ENCODE peak calls at places on chromosomes 16 and 17, in ten cellular contexts. S, K, J, M, T, E, N, Q, D and Y are unnamed samples.

GRCh38 chr16:49352923-49353322 is 20.7 kb upstream of the C16orf78 start:
- DNase-seq in S (no peak), K (no peak), J (no peak), M (no peak), T (no peak), E (no peak), N (no peak), Q (no peak), D (no peak), Y (no peak)

GRCh38 chr16:17483266-17483864 is 12.6 kb upstream of the XYLT1 start:
- DNase-seq in S (no peak), K (no peak), J (no peak), M (no peak), T (no peak), E (no peak), N (no peak), Q (peak), D (no peak), Y (no peak)

GRCh38 chr17:74433421-74434121 is 1.7 kb downstream of the GPRC5C start:
- DNase-seq in S (no peak), K (no peak), J (no peak), M (no peak), T (no peak), E (no peak), N (no peak), Q (no peak), D (no peak), Y (peak)

GRCh38 chr16:57315401-57315800 is 30.9 kb upstream of the PLLP start:
- DNase-seq in S (no peak), K (no peak), J (no peak), M (no peak), T (no peak), E (no peak), N (peak), Q (no peak), D (no peak), Y (peak)

GRCh38 chr16:79595916-79596450 is 4.6 kb downstream of the MAF start:
- DNase-seq in S (no peak), K (no peak), J (no peak), M (no peak), T (no peak), E (no peak), N (no peak), Q (no peak), D (no peak), Y (no peak)

GRCh38 chr17:1931759-1932579 is 93.2 kb downstream of the RTN4RL1 start:
- DNase-seq in S (no peak), K (no peak), J (peak), M (peak), T (no peak), E (no peak), N (peak), Q (peak), D (peak), Y (no peak)

GRCh38 chr16:31868701-31869167 is 4.9 kb upstream of the ZNF267 start:
- DNase-seq in S (peak), K (peak), J (peak), M (peak), T (peak), E (no peak), N (peak), Q (peak), D (peak), Y (peak)

GRCh38 chr16:11105038-11105903 is 150.7 kb downstream of the SOCS1 start:
- DNase-seq in S (no peak), K (peak), J (no peak), M (no peak), T (no peak), E (no peak), N (peak), Q (peak), D (peak), Y (no peak)

GRCh38 chr16:57889960-57890751 is 80.8 kb downstream of the CNGB1 start:
- DNase-seq in S (no peak), K (no peak), J (no peak), M (no peak), T (no peak), E (no peak), N (no peak), Q (no peak), D (no peak), Y (peak)

GRCh38 chr17:73929860-73930430 is 273.5 kb upstream of the RPL38 start:
- DNase-seq in S (no peak), K (no peak), J (no peak), M (no peak), T (no peak), E (no peak), N (no peak), Q (no peak), D (no peak), Y (no peak)

GRCh38 chr17:61453563-61453962 is 1.3 kb downstream of the TBX4 start:
- DNase-seq in S (no peak), K (no peak), J (no peak), M (no peak), T (no peak), E (no peak), N (no peak), Q (no peak), D (no peak), Y (no peak)

GRCh38 chr17:29573558-29573870 is 5.0 kb downstream of the TP53I13 start:
- DNase-seq in S (no peak), K (no peak), J (peak), M (peak), T (no peak), E (no peak), N (peak), Q (no peak), D (no peak), Y (no peak)

GRCh38 chr17:77613181-77613580 is 345.3 kb upstream of the TNRC6C start:
- DNase-seq in S (no peak), K (no peak), J (no peak), M (no peak), T (no peak), E (peak), N (peak), Q (no peak), D (no peak), Y (no peak)

GRCh38 chr17:1047177-1047885 is 50.4 kb downstream of the TIMM22 start:
- DNase-seq in S (no peak), K (no peak), J (peak), M (peak), T (no peak), E (no peak), N (peak), Q (no peak), D (no peak), Y (no peak)

GRCh38 chr16:7025616-7026190 is 306.9 kb upstream of the RBFOX1 start:
- DNase-seq in S (peak), K (peak), J (peak), M (peak), T (no peak), E (no peak), N (peak), Q (peak), D (peak), Y (peak)

GRCh38 chr17:8820311-8821010 is 21.3 kb upstream of the MFSD6L start:
- DNase-seq in S (no peak), K (no peak), J (no peak), M (no peak), T (no peak), E (no peak), N (no peak), Q (no peak), D (no peak), Y (no peak)

GRCh38 chr17:50194441-50195195 is 6.8 kb downstream of the COL1A1 start:
- DNase-seq in S (no peak), K (no peak), J (no peak), M (no peak), T (no peak), E (no peak), N (no peak), Q (no peak), D (no peak), Y (peak)
- H3K4me3 ChIP-seq in S (no peak), K (peak), J (no peak), M (no peak), T (no peak), E (no peak), N (no peak), Q (no peak), D (no peak), Y (peak)

GRCh38 chr17:48611681-48612455 is 1.1 kb upstream of the HOXB7 start:
- DNase-seq in S (peak), K (no peak), J (no peak), M (no peak), T (no peak), E (no peak), N (no peak), Q (no peak), D (peak), Y (no peak)
- H3K4me3 ChIP-seq in S (peak), K (peak), J (peak), M (peak), T (peak), E (peak), N (peak), Q (no peak), D (peak), Y (no peak)

GRCh38 chr17:42458497-42459255 is at the start of gene ATP6V0A1:
- DNase-seq in S (peak), K (peak), J (peak), M (peak), T (peak), E (peak), N (peak), Q (peak), D (peak), Y (peak)

GRCh38 chr17:42459983-42460300 is 1.3 kb downstream of the ATP6V0A1 start:
- DNase-seq in S (no peak), K (peak), J (no peak), M (no peak), T (no peak), E (no peak), N (no peak), Q (peak), D (no peak), Y (peak)

GRCh38 chr17:42456223-42457106 is 2.2 kb upstream of the ATP6V0A1 start:
- DNase-seq in S (no peak), K (no peak), J (no peak), M (no peak), T (no peak), E (no peak), N (no peak), Q (peak), D (no peak), Y (no peak)

GRCh38 chr17:42459256-42459982 is 741 bp downstream of the ATP6V0A1 start:
- DNase-seq in S (peak), K (peak), J (peak), M (peak), T (no peak), E (no peak), N (peak), Q (peak), D (peak), Y (peak)

DNA sequence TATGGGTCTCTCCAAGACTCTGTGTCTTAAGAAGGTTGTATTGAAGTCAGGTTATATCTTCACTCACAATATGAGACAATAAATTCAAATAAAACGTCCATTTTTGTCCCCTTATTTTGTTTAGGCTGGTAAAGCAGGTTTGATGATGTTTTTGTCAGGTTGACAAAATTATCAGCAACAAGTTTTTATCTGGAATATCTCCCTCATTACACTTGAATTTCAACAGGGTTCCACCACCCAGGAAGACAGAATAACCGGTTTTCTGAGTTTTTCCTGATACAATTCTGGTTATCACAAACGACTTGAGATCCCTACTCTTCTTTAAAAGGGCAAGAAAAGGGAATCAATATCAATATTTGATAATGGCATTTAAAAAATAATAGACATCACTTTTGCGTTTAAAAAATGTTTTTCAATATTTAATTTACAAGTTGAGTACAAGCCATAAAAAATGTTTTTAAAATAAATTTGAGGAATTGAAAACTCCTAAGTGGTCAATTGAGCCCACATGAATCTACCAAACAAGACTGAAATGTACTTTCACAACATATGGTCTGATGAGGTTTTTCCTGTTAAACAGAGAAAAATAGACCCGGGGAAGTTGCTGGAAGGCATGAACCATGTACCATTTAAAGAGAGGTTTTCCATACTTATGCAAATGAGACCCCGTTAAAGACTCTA is 1.4 kb upstream of the ATP6V0A1 start:
- DNase-seq in S (no peak), K (no peak), J (no peak), M (no peak), T (no peak), E (no peak), N (no peak), Q (no peak), D (no peak), Y (no peak)
- H3K4me3 ChIP-seq in S (no peak), K (no peak), J (no peak), M (peak), T (no peak), E (no peak), N (no peak), Q (no peak), D (no peak), Y (no peak)

DNA sequence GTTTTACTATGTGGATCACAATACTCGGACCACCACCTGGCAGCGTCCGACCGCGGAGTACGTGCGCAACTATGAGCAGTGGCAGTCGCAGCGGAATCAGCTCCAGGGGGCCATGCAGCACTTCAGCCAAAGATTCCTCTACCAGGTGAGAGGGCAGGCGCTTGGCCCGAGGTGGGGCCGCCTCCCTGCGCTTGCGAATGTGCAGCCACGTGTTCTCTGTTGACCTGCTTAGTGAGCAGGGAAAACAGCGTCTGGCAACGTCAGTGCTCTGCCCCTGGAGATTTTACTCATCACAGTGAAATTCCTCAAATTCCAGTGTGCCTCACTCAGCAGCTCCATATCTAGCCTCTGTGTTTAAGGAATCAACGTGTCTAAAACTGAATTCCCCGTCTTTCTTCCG is 33.4 kb upstream of the CLEC18A start:
- DNase-seq in S (peak), K (peak), J (no peak), M (peak), T (no peak), E (no peak), N (peak), Q (no peak), D (no peak), Y (peak)
- H3K4me3 ChIP-seq in S (peak), K (peak), J (no peak), M (no peak), T (no peak), E (no peak), N (peak), Q (no peak), D (no peak), Y (peak)

GRCh38 chr17:76447931-76448652 is 4.9 kb downstream of the UBE2O start:
- DNase-seq in S (no peak), K (peak), J (no peak), M (peak), T (no peak), E (no peak), N (no peak), Q (no peak), D (no peak), Y (no peak)

GRCh38 chr17:76445697-76446448 is 7.1 kb downstream of the UBE2O start:
- DNase-seq in S (no peak), K (no peak), J (no peak), M (no peak), T (no peak), E (no peak), N (no peak), Q (no peak), D (no peak), Y (no peak)

GRCh38 chr17:76449126-76449525 is 3.8 kb downstream of the UBE2O start:
- DNase-seq in S (no peak), K (no peak), J (no peak), M (no peak), T (no peak), E (no peak), N (no peak), Q (no peak), D (no peak), Y (no peak)

GRCh38 chr17:76444518-76445311 is 8.2 kb downstream of the UBE2O start:
- DNase-seq in S (no peak), K (peak), J (no peak), M (no peak), T (no peak), E (no peak), N (no peak), Q (no peak), D (no peak), Y (peak)

DNA sequence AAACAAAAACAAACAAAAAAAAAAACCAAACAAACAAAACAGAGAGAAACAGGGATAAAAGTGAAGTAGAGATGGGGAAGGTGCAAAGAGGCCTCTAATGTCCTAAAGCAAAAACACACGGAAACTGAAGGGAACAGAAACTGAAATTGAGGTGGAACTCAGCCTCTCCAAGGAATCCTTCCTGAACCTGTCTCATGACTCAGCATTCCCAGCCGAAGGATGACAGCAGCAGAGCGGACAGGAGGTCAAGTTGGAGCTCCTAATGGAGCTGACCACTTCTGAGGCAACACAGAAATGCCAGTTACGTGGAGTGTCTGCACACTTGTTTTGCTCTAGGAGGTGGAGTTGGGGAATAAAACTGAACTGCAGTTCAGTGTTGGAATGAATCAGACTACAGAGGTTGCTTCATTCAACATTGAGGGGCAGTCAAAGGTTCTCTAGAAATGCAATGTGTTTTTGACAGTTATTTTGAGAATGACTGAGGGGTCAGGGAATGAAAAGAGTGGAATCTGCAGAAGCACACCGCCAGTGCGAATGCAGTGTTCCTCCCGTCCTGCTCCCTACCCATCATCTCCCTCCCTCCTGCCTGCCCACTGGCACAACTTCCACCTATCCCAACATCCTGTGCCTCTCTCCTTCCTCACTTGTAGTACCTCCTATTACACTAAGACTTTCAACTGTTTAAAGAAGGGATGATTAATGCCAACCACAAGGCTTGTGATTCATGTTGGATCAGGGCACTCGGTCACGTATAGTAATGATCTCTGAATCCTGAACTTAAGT is 6.3 kb downstream of the UBE2O start:
- DNase-seq in S (peak), K (peak), J (no peak), M (no peak), T (no peak), E (peak), N (no peak), Q (peak), D (no peak), Y (peak)
- H3K4me3 ChIP-seq in S (peak), K (no peak), J (peak), M (no peak), T (no peak), E (peak), N (no peak), Q (no peak), D (no peak), Y (no peak)

DNA sequence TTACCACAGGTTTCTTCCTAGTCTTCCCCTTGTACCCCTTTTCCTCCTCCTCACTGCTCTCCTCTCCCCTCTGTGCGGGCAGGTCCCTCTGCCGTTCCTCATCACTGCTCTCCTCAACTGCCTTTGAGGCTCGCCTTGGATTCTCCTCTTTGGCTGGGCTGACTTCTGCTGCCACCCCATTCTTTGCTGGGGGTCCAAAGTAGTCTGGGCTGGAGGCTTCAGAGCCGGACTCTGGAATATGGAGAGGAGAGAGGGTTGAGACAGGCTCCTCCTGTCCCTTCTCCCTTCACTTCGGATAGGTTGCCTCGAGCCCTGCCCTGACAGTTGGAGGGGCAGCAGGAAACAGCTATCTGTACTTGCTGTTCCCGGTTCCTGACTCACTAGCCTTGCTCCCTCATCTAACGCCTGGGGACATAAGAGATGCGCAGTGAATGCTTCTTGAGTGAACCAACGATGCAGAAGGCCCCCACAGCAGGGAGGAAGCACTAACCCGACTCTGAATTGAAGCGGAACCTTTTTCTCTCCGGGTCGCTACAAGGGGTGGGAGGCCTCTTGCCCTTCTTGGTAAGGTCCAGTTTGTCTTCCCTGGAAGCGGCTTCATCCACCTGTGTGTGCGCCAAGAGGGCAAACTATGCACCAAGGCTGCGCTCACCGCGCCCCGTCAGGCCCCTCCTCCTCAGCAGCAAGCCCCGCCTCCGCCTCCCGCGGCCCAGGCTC is 646 bp downstream of the HIRIP3 start:
- DNase-seq in S (no peak), K (peak), J (no peak), M (peak), T (no peak), E (peak), N (peak), Q (peak), D (peak), Y (peak)
- H3K4me3 ChIP-seq in S (peak), K (peak), J (peak), M (peak), T (peak), E (peak), N (peak), Q (peak), D (peak), Y (peak)

GRCh38 chr16:54931757-54932660 is 1.3 kb downstream of the IRX5 start:
- DNase-seq in S (no peak), K (no peak), J (no peak), M (no peak), T (no peak), E (no peak), N (no peak), Q (no peak), D (no peak), Y (peak)
- H3K4me3 ChIP-seq in S (peak), K (peak), J (peak), M (peak), T (peak), E (peak), N (no peak), Q (no peak), D (no peak), Y (peak)

GRCh38 chr16:29730649-29731048 is 15.1 kb downstream of the C16orf54 start:
- DNase-seq in S (no peak), K (no peak), J (no peak), M (no peak), T (no peak), E (no peak), N (no peak), Q (no peak), D (peak), Y (no peak)

GRCh38 chr16:29727452-29727851 is 18.3 kb downstream of the C16orf54 start:
- DNase-seq in S (no peak), K (no peak), J (no peak), M (no peak), T (no peak), E (no peak), N (no peak), Q (no peak), D (no peak), Y (no peak)

GRCh38 chr16:29726845-29727379 is 18.9 kb downstream of the C16orf54 start:
- DNase-seq in S (no peak), K (no peak), J (no peak), M (no peak), T (no peak), E (peak), N (no peak), Q (no peak), D (no peak), Y (no peak)

GRCh38 chr16:29734826-29735225 is 11.0 kb downstream of the C16orf54 start:
- DNase-seq in S (no peak), K (no peak), J (no peak), M (no peak), T (no peak), E (no peak), N (no peak), Q (no peak), D (no peak), Y (no peak)

GRCh38 chr16:29729116-29729521 is 16.7 kb downstream of the C16orf54 start:
- DNase-seq in S (peak), K (peak), J (no peak), M (no peak), T (no peak), E (no peak), N (no peak), Q (peak), D (no peak), Y (no peak)
- H3K4me3 ChIP-seq in S (peak), K (peak), J (no peak), M (no peak), T (no peak), E (no peak), N (no peak), Q (no peak), D (no peak), Y (no peak)